ENCODE peak calls at places on chromosomes 2 and 18, in eight cellular contexts. E is lower lobe of right lung, W is fibroblast of lung, A is cardiac muscle cell, D is HCT116, J is psoas muscle, V is stomach, S is AG04450. X is an unnamed sample.

GRCh38 chr2:104733544-104733943 is 120.4 kb upstream of the POU3F3 start:
- DNase-seq in E (no peak), W (no peak), A (peak), D (peak), J (no peak), V (no peak), S (no peak), X (peak)

GRCh38 chr18:13548944-13549878 is 177.1 kb downstream of the FAM210A start:
- DNase-seq in E (no peak), W (no peak), A (no peak), D (no peak), J (no peak), V (no peak), S (no peak), X (peak)

GRCh38 chr2:71784734-71785549 is 331.6 kb downstream of the DYSF start:
- DNase-seq in E (no peak), W (no peak), A (no peak), D (peak), J (no peak), V (no peak), S (no peak), X (no peak)

GRCh38 chr2:134290363-134290762 is 36.5 kb downstream of the MGAT5 start:
- DNase-seq in E (no peak), W (no peak), A (no peak), D (no peak), J (no peak), V (no peak), S (no peak), X (no peak)

GRCh38 chr2:196515608-196516007 is 123.9 kb upstream of the CCDC150 start:
- DNase-seq in E (no peak), W (no peak), A (no peak), D (no peak), J (no peak), V (no peak), S (no peak), X (no peak)

GRCh38 chr2:175156534-175156933 is 11.5 kb downstream of the ATF2 start:
- DNase-seq in E (no peak), W (no peak), A (no peak), D (no peak), J (no peak), V (no peak), S (no peak), X (no peak)

GRCh38 chr2:100978582-100979051 is 23.5 kb upstream of the RPL31 start:
- DNase-seq in E (no peak), W (peak), A (no peak), D (no peak), J (no peak), V (no peak), S (peak), X (no peak)

GRCh38 chr2:27209621-27210401 is 2.0 kb upstream of the ATRAID start:
- DNase-seq in E (no peak), W (peak), A (no peak), D (no peak), J (no peak), V (no peak), S (no peak), X (peak)

GRCh38 chr18:44465337-44465736 is 215.4 kb upstream of the SETBP1 start:
- DNase-seq in E (no peak), W (peak), A (no peak), D (no peak), J (no peak), V (no peak), S (no peak), X (no peak)

GRCh38 chr2:20624156-20624883 is 26.6 kb downstream of the HS1BP3 start:
- DNase-seq in E (no peak), W (no peak), A (no peak), D (no peak), J (peak), V (no peak), S (no peak), X (no peak)

GRCh38 chr18:62881509-62882016 is 166.2 kb downstream of the PHLPP1 start:
- DNase-seq in E (no peak), W (peak), A (no peak), D (peak), J (no peak), V (no peak), S (peak), X (peak)

GRCh38 chr2:152566728-152567069 is 150.6 kb downstream of the PRPF40A start:
- DNase-seq in E (no peak), W (no peak), A (no peak), D (no peak), J (no peak), V (no peak), S (no peak), X (no peak)

GRCh38 chr18:3103576-3103975 is 90.6 kb upstream of the LPIN2 start:
- DNase-seq in E (no peak), W (no peak), A (no peak), D (no peak), J (no peak), V (no peak), S (no peak), X (no peak)

GRCh38 chr2:66903126-66903654 is 468.3 kb downstream of the MEIS1 start:
- DNase-seq in E (no peak), W (no peak), A (no peak), D (no peak), J (no peak), V (no peak), S (no peak), X (no peak)

GRCh38 chr2:31258351-31258750 is 24.4 kb downstream of the EHD3 start:
- DNase-seq in E (no peak), W (no peak), A (no peak), D (no peak), J (no peak), V (no peak), S (no peak), X (no peak)

GRCh38 chr2:33214436-33214835 is 262.0 kb upstream of the RASGRP3 start:
- DNase-seq in E (no peak), W (peak), A (no peak), D (no peak), J (no peak), V (peak), S (no peak), X (peak)

GRCh38 chr18:13524824-13525223 is 201.5 kb downstream of the FAM210A start:
- DNase-seq in E (no peak), W (no peak), A (no peak), D (no peak), J (no peak), V (no peak), S (no peak), X (no peak)

GRCh38 chr18:32488078-32488477 is 17.4 kb upstream of the GAREM1 start:
- DNase-seq in E (no peak), W (no peak), A (no peak), D (no peak), J (no peak), V (no peak), S (no peak), X (no peak)

GRCh38 chr2:64354857-64355680 is 98.9 kb upstream of the LGALSL start:
- DNase-seq in E (no peak), W (peak), A (no peak), D (no peak), J (no peak), V (no peak), S (no peak), X (no peak)

GRCh38 chr2:141630531-141630930 is 500.3 kb downstream of the LRP1B start:
- DNase-seq in E (no peak), W (no peak), A (no peak), D (no peak), J (no peak), V (no peak), S (no peak), X (no peak)

GRCh38 chr2:171272039-171272438 is 111.3 kb upstream of the TLK1 start:
- DNase-seq in E (peak), W (peak), A (no peak), D (peak), J (no peak), V (peak), S (peak), X (peak)

GRCh38 chr18:25737710-25738251 is 352.6 kb downstream of the SS18 start:
- DNase-seq in E (no peak), W (peak), A (no peak), D (peak), J (no peak), V (no peak), S (peak), X (no peak)

GRCh38 chr18:69617888-69618287 is 217.2 kb downstream of the DOK6 start:
- DNase-seq in E (no peak), W (peak), A (no peak), D (no peak), J (no peak), V (no peak), S (peak), X (no peak)

GRCh38 chr18:80145191-80145799 is 36.2 kb downstream of the ADNP2 start:
- DNase-seq in E (no peak), W (peak), A (no peak), D (no peak), J (no peak), V (no peak), S (no peak), X (no peak)

GRCh38 chr2:237864030-237864931 is 4.9 kb downstream of the RAMP1 start:
- DNase-seq in E (no peak), W (no peak), A (no peak), D (no peak), J (peak), V (no peak), S (no peak), X (no peak)

GRCh38 chr18:79911871-79912270 is 39.6 kb downstream of the SLC66A2 start:
- DNase-seq in E (peak), W (no peak), A (no peak), D (no peak), J (no peak), V (no peak), S (no peak), X (no peak)

GRCh38 chr2:10931710-10932255 is 20.0 kb downstream of the KCNF1 start:
- DNase-seq in E (no peak), W (peak), A (no peak), D (no peak), J (peak), V (no peak), S (peak), X (no peak)

DNA sequence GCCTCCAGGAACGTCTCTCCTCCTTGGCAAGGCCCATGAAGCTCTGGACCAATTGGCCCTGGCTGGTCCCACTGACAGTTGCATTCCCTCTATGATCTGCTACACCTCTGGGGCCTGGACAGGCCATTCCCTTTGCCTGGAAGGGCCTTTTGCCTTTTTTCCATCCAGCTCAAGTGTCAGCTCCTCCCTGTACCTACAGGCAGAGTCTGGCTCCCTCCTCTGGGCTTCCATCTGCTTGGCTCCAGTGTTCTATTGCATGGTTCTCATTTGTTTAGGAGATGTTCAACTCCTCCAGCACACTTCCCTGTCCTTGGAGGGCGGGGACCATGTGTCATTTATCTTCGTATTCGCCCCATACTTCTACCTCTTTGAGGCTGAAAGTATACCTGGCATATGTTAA is 61.1 kb downstream of the PRKCE start:
- DNase-seq in E (no peak), W (no peak), A (peak), D (no peak), J (no peak), V (no peak), S (no peak), X (no peak)
- TF ChIP-seq CTCF in E (no peak), W (no peak), A (no peak), D (no peak), J (peak), V (no peak), S (no peak), X (no peak)

GRCh38 chr2:96864343-96865091 is 5.4 kb downstream of the SEMA4C start:
- DNase-seq in E (peak), W (no peak), A (no peak), D (no peak), J (peak), V (peak), S (no peak), X (no peak)
- H3K4me3 ChIP-seq in E (no peak), W (no peak), A (no peak), D (no peak), J (no peak), V (no peak), S (no peak), X (no peak)

DNA sequence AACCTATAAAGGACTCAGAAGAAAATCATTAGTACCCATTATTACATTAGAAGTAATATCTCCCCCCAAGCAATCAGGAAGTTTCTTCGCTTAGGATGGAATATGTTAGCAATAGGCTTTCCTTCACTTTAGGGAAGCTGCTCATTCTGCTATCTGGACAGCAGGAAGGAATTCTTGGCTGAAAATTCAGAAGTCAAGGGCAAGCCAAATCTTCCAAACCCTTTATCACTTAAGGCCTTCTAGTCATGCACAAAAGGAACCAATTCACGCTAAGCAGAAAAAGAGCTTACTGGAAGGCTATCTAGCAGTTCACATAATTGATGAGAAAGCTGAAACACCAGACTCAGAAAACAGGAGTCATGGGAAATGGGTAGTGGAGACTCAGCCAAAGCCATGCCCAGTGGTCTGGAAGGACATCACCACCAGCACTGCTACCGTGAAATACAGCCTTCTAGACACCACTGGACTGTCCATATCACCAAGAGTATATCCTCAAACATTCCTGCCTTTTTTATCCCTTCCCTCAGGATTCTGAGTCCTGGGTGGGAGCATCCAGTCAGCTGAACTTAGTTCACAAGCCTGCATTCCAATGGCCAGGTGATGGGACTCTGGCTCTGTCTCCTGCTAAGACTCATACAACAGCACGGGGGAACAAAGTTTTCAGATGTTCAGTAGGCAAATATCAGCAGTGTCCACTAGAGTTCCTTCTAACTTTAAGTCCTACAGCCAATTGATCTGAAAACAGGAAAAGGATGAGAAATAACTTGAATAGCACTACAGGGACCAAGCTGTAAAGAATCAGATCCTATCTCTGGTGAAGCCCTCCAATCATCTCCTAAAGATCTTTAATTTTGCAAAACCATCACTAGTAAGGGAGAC is 14.8 kb upstream of the ADAM17 start:
- DNase-seq in E (no peak), W (no peak), A (no peak), D (no peak), J (no peak), V (no peak), S (no peak), X (no peak)
- TF ChIP-seq CTCF in E (no peak), W (peak), A (no peak), D (no peak), J (no peak), V (no peak), S (peak), X (no peak)

DNA sequence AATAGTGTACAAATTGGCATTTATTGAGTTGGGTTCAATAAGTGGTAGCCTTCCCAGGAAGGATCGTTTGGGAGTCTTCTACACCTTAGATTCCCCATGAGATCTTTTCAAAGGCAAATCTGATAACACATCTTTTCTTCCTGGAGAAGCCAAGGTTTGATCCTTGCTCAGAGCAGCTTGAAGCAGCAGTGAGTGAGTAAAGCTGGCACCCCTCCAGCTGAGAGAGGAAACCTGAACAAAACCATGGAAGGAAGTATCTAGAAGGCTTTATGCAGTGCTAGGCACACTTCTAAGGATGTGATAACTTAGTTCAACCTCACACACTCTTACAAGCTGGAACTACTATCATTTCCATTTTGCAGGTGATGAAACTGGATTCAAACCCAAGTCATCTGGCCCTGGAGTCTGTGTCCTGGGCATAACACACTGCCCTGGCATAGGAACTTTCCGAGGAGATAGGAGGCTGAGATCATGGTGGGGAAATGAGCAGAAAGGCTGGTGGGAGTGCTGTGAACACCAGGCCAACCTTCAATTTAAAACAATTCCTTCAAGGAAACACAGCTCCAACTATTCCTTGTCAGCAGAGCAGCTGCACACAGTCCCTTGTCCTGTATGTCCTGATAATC is 71.3 kb downstream of the CTAGE1 start:
- DNase-seq in E (no peak), W (peak), A (no peak), D (no peak), J (peak), V (peak), S (peak), X (no peak)
- H3K4me3 ChIP-seq in E (peak), W (no peak), A (peak), D (peak), J (no peak), V (no peak), S (no peak), X (no peak)

GRCh38 chr2:43998263-43998662 is 2.5 kb upstream of the LRPPRC start:
- DNase-seq in E (no peak), W (no peak), A (no peak), D (no peak), J (no peak), V (no peak), S (no peak), X (no peak)
- TF ChIP-seq CTCF in E (no peak), W (no peak), A (no peak), D (no peak), J (no peak), V (no peak), S (no peak), X (no peak)

GRCh38 chr2:38076250-38076709 is 329 bp upstream of the CYP1B1 start:
- DNase-seq in E (peak), W (peak), A (peak), D (peak), J (peak), V (peak), S (no peak), X (no peak)
- H3K4me3 ChIP-seq in E (peak), W (peak), A (peak), D (peak), J (peak), V (peak), S (peak), X (no peak)

GRCh38 chr2:128715360-128715759 is 396.7 kb upstream of the HS6ST1 start:
- DNase-seq in E (no peak), W (no peak), A (no peak), D (no peak), J (no peak), V (no peak), S (no peak), X (no peak)
- TF ChIP-seq CTCF in E (no peak), W (no peak), A (no peak), D (no peak), J (no peak), V (no peak), S (no peak), X (no peak)